ENCODE peak calls at places on chromosomes 2 and 18, in seven cellular contexts. One of them, this sample, is unnamed.

GRCh38 chr2:69798909-69799526 is 30.4 kb upstream of the GMCL1 start:
- DNase-seq in sigmoid colon: no peak
- DNase-seq in heart left ventricle: no peak
- DNase-seq in endodermal cell: peak; percentile 69
- DNase-seq in dorsolateral prefrontal cortex: no peak
- DNase-seq in foreskin keratinocyte: peak; percentile 96
- DNase-seq in brain microvascular endothelial cell: peak; percentile 96
- DNase-seq in this sample: peak; percentile 52

GRCh38 chr2:31945572-31945935 is 65.3 kb downstream of the MEMO1 start:
- DNase-seq in sigmoid colon: no peak
- DNase-seq in heart left ventricle: no peak
- DNase-seq in endodermal cell: no peak
- DNase-seq in dorsolateral prefrontal cortex: no peak
- DNase-seq in foreskin keratinocyte: no peak
- DNase-seq in brain microvascular endothelial cell: peak; percentile 42
- DNase-seq in this sample: no peak

GRCh38 chr2:173191601-173192000 is 116.0 kb downstream of the MAP3K20 start:
- DNase-seq in sigmoid colon: no peak
- DNase-seq in heart left ventricle: no peak
- DNase-seq in endodermal cell: no peak
- DNase-seq in dorsolateral prefrontal cortex: no peak
- DNase-seq in foreskin keratinocyte: peak; percentile 77
- DNase-seq in brain microvascular endothelial cell: peak; percentile 22
- DNase-seq in this sample: no peak

GRCh38 chr2:111235192-111235591 is 114.5 kb downstream of the BCL2L11 start:
- DNase-seq in sigmoid colon: no peak
- DNase-seq in heart left ventricle: no peak
- DNase-seq in endodermal cell: peak; percentile 35
- DNase-seq in dorsolateral prefrontal cortex: no peak
- DNase-seq in foreskin keratinocyte: peak; percentile 6
- DNase-seq in brain microvascular endothelial cell: no peak
- DNase-seq in this sample: no peak

GRCh38 chr2:113179446-113180045 is 5.8 kb downstream of the PSD4 start:
- DNase-seq in sigmoid colon: no peak
- DNase-seq in heart left ventricle: no peak
- DNase-seq in endodermal cell: no peak
- DNase-seq in dorsolateral prefrontal cortex: no peak
- DNase-seq in foreskin keratinocyte: no peak
- DNase-seq in brain microvascular endothelial cell: no peak
- DNase-seq in this sample: no peak

GRCh38 chr2:113230531-113230930 is 48.2 kb downstream of the PAX8 start:
- DNase-seq in sigmoid colon: no peak
- DNase-seq in heart left ventricle: no peak
- DNase-seq in endodermal cell: no peak
- DNase-seq in dorsolateral prefrontal cortex: no peak
- DNase-seq in foreskin keratinocyte: no peak
- DNase-seq in brain microvascular endothelial cell: no peak
- DNase-seq in this sample: no peak

GRCh38 chr2:177433402-177433801 is 40.8 kb downstream of the AGPS start:
- DNase-seq in sigmoid colon: no peak
- DNase-seq in heart left ventricle: no peak
- DNase-seq in endodermal cell: no peak
- DNase-seq in dorsolateral prefrontal cortex: no peak
- DNase-seq in foreskin keratinocyte: no peak
- DNase-seq in brain microvascular endothelial cell: no peak
- DNase-seq in this sample: no peak

GRCh38 chr2:170332676-170333402 is 154.9 kb downstream of the MYO3B start:
- DNase-seq in sigmoid colon: no peak
- DNase-seq in heart left ventricle: no peak
- DNase-seq in endodermal cell: no peak
- DNase-seq in dorsolateral prefrontal cortex: no peak
- DNase-seq in foreskin keratinocyte: no peak
- DNase-seq in brain microvascular endothelial cell: no peak
- DNase-seq in this sample: no peak

GRCh38 chr18:80171190-80171872 is 62.3 kb downstream of the ADNP2 start:
- DNase-seq in sigmoid colon: no peak
- DNase-seq in heart left ventricle: peak; percentile 50
- DNase-seq in endodermal cell: peak; percentile 88
- DNase-seq in dorsolateral prefrontal cortex: peak; percentile 67
- DNase-seq in foreskin keratinocyte: peak; percentile 65
- DNase-seq in brain microvascular endothelial cell: no peak
- DNase-seq in this sample: no peak

GRCh38 chr2:106065268-106065982 is 128.7 kb downstream of the UXS1 start:
- DNase-seq in sigmoid colon: no peak
- DNase-seq in heart left ventricle: peak; percentile 55
- DNase-seq in endodermal cell: peak; percentile 59
- DNase-seq in dorsolateral prefrontal cortex: no peak
- DNase-seq in foreskin keratinocyte: no peak
- DNase-seq in brain microvascular endothelial cell: no peak
- DNase-seq in this sample: no peak

GRCh38 chr2:46984642-46985476 is 69.3 kb upstream of the MCFD2 start:
- DNase-seq in sigmoid colon: peak; percentile 91
- DNase-seq in heart left ventricle: peak; percentile 77
- DNase-seq in endodermal cell: no peak
- DNase-seq in dorsolateral prefrontal cortex: no peak
- DNase-seq in foreskin keratinocyte: peak; percentile 92
- DNase-seq in brain microvascular endothelial cell: peak; percentile 93
- DNase-seq in this sample: peak; percentile 92

GRCh38 chr2:235468978-235469694 is 24.7 kb upstream of the AGAP1 start:
- DNase-seq in sigmoid colon: peak; percentile 69
- DNase-seq in heart left ventricle: no peak
- DNase-seq in endodermal cell: peak; percentile 53
- DNase-seq in dorsolateral prefrontal cortex: peak; percentile 46
- DNase-seq in foreskin keratinocyte: peak; percentile 70
- DNase-seq in brain microvascular endothelial cell: peak; percentile 91
- DNase-seq in this sample: peak; percentile 67

GRCh38 chr2:41896186-41896846 is 151.5 kb upstream of the PKDCC start:
- DNase-seq in sigmoid colon: no peak
- DNase-seq in heart left ventricle: no peak
- DNase-seq in endodermal cell: no peak
- DNase-seq in dorsolateral prefrontal cortex: no peak
- DNase-seq in foreskin keratinocyte: no peak
- DNase-seq in brain microvascular endothelial cell: no peak
- DNase-seq in this sample: no peak

GRCh38 chr2:2507471-2507997 is 176.5 kb upstream of the MYT1L start:
- DNase-seq in sigmoid colon: no peak
- DNase-seq in heart left ventricle: no peak
- DNase-seq in endodermal cell: no peak
- DNase-seq in dorsolateral prefrontal cortex: peak; percentile 30
- DNase-seq in foreskin keratinocyte: no peak
- DNase-seq in brain microvascular endothelial cell: no peak
- DNase-seq in this sample: no peak

GRCh38 chr2:40178971-40179370 is 272.9 kb downstream of the SLC8A1 start:
- DNase-seq in sigmoid colon: no peak
- DNase-seq in heart left ventricle: no peak
- DNase-seq in endodermal cell: no peak
- DNase-seq in dorsolateral prefrontal cortex: no peak
- DNase-seq in foreskin keratinocyte: no peak
- DNase-seq in brain microvascular endothelial cell: no peak
- DNase-seq in this sample: no peak

GRCh38 chr2:206452750-206453149 is 9.4 kb downstream of the ADAM23 start:
- DNase-seq in sigmoid colon: no peak
- DNase-seq in heart left ventricle: peak; percentile 32
- DNase-seq in endodermal cell: no peak
- DNase-seq in dorsolateral prefrontal cortex: no peak
- DNase-seq in foreskin keratinocyte: peak; percentile 48
- DNase-seq in brain microvascular endothelial cell: peak; percentile 45
- DNase-seq in this sample: no peak

GRCh38 chr18:55384551-55385275 is 203.3 kb downstream of the TCF4 start:
- DNase-seq in sigmoid colon: no peak
- DNase-seq in heart left ventricle: no peak
- DNase-seq in endodermal cell: peak; percentile 84
- DNase-seq in dorsolateral prefrontal cortex: peak; percentile 58
- DNase-seq in foreskin keratinocyte: peak; percentile 20
- DNase-seq in brain microvascular endothelial cell: peak; percentile 45
- DNase-seq in this sample: no peak

GRCh38 chr18:49332679-49333078 is 127.8 kb downstream of the DYM start:
- DNase-seq in sigmoid colon: no peak
- DNase-seq in heart left ventricle: no peak
- DNase-seq in endodermal cell: no peak
- DNase-seq in dorsolateral prefrontal cortex: no peak
- DNase-seq in foreskin keratinocyte: no peak
- DNase-seq in brain microvascular endothelial cell: no peak
- DNase-seq in this sample: no peak

GRCh38 chr2:192499476-192499875 is 304.7 kb upstream of the TMEFF2 start:
- DNase-seq in sigmoid colon: no peak
- DNase-seq in heart left ventricle: no peak
- DNase-seq in endodermal cell: no peak
- DNase-seq in dorsolateral prefrontal cortex: no peak
- DNase-seq in foreskin keratinocyte: peak; percentile 32
- DNase-seq in brain microvascular endothelial cell: no peak
- DNase-seq in this sample: no peak

GRCh38 chr2:54899576-54900200 is 150.6 kb downstream of the RTN4 start:
- DNase-seq in sigmoid colon: no peak
- DNase-seq in heart left ventricle: no peak
- DNase-seq in endodermal cell: no peak
- DNase-seq in dorsolateral prefrontal cortex: peak; percentile 51
- DNase-seq in foreskin keratinocyte: peak; percentile 51
- DNase-seq in brain microvascular endothelial cell: peak; percentile 43
- DNase-seq in this sample: no peak

GRCh38 chr2:61432990-61433389 is 37.9 kb downstream of the USP34 start:
- DNase-seq in sigmoid colon: no peak
- DNase-seq in heart left ventricle: no peak
- DNase-seq in endodermal cell: no peak
- DNase-seq in dorsolateral prefrontal cortex: no peak
- DNase-seq in foreskin keratinocyte: no peak
- DNase-seq in brain microvascular endothelial cell: no peak
- DNase-seq in this sample: no peak

GRCh38 chr2:221353191-221353590 is 218.9 kb downstream of the EPHA4 start:
- DNase-seq in sigmoid colon: no peak
- DNase-seq in heart left ventricle: no peak
- DNase-seq in endodermal cell: no peak
- DNase-seq in dorsolateral prefrontal cortex: no peak
- DNase-seq in foreskin keratinocyte: no peak
- DNase-seq in brain microvascular endothelial cell: no peak
- DNase-seq in this sample: no peak
- H3K27me3 ChIP-seq in sigmoid colon: no peaks in the 10 kb centered on the region
- H3K27me3 ChIP-seq in heart left ventricle: no peaks in the 10 kb centered on the region
- H3K27me3 ChIP-seq in endodermal cell: no peaks in the 10 kb centered on the region
- H3K27me3 ChIP-seq in dorsolateral prefrontal cortex: no peaks in the 10 kb centered on the region
- H3K27me3 ChIP-seq in foreskin keratinocyte: no peaks in the 10 kb centered on the region
- H3K27me3 ChIP-seq in brain microvascular endothelial cell: no peaks in the 10 kb centered on the region
- H3K27me3 ChIP-seq in this sample: no peaks in the 10 kb centered on the region

GRCh38 chr2:36530983-36531354 is 67.0 kb downstream of the FEZ2 start:
- DNase-seq in sigmoid colon: no peak
- DNase-seq in heart left ventricle: no peak
- DNase-seq in endodermal cell: no peak
- DNase-seq in dorsolateral prefrontal cortex: no peak
- DNase-seq in foreskin keratinocyte: no peak
- DNase-seq in brain microvascular endothelial cell: peak; percentile 48
- DNase-seq in this sample: no peak
- TF ChIP-seq CTCF in sigmoid colon: no peak
- TF ChIP-seq CTCF in heart left ventricle: no peak
- TF ChIP-seq CTCF in endodermal cell: peak; percentile 61
- TF ChIP-seq CTCF in dorsolateral prefrontal cortex: no peak
- TF ChIP-seq CTCF in foreskin keratinocyte: no peak
- TF ChIP-seq CTCF in brain microvascular endothelial cell: peak; percentile 43
- TF ChIP-seq CTCF in this sample: no peak

DNA sequence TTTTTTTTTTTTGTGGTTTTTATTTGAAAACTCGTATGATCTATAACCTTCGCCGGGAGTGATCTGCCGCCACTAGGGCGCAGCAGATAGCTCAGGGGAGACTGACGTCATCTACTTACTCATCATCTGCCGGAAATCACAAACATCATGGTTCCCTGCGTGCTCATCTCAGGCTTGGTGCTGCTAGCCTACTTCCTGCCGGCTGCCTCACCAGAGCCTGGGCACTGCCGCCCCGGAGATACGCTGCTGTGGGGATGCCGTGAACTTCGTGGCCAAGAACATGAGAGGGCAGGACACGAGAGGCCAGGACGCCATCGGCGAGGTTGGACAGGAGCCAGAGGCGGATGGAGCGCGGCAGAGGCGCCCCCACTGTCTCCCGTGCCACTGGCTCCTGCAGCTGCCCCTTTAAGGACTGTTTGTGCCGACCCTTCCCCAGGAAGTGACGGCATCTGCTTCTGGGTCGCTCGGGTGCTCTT is 68.8 kb downstream of the DOK6 start:
- DNase-seq in sigmoid colon: peak; percentile 52
- DNase-seq in heart left ventricle: no peak
- DNase-seq in endodermal cell: peak; percentile 84
- DNase-seq in dorsolateral prefrontal cortex: no peak
- DNase-seq in foreskin keratinocyte: no peak
- DNase-seq in brain microvascular endothelial cell: no peak
- DNase-seq in this sample: no peak
- H3K27me3 ChIP-seq in sigmoid colon: no peaks in the 10 kb centered on the region
- H3K27me3 ChIP-seq in heart left ventricle: no peaks in the 10 kb centered on the region
- H3K27me3 ChIP-seq in endodermal cell: no peaks in the 10 kb centered on the region
- H3K27me3 ChIP-seq in dorsolateral prefrontal cortex: no peaks in the 10 kb centered on the region
- H3K27me3 ChIP-seq in foreskin keratinocyte: no peaks in the 10 kb centered on the region
- H3K27me3 ChIP-seq in brain microvascular endothelial cell: no peaks in the 10 kb centered on the region
- H3K27me3 ChIP-seq in this sample: no peaks in the 10 kb centered on the region

GRCh38 chr2:64274399-64275173 is 130.4 kb upstream of the PELI1 start:
- DNase-seq in sigmoid colon: no peak
- DNase-seq in heart left ventricle: no peak
- DNase-seq in endodermal cell: peak; percentile 23
- DNase-seq in dorsolateral prefrontal cortex: no peak
- DNase-seq in foreskin keratinocyte: peak; percentile 48
- DNase-seq in brain microvascular endothelial cell: no peak
- DNase-seq in this sample: no peak
- TF ChIP-seq CTCF in sigmoid colon: no peak
- TF ChIP-seq CTCF in heart left ventricle: no peak
- TF ChIP-seq CTCF in endodermal cell: no peak
- TF ChIP-seq CTCF in dorsolateral prefrontal cortex: no peak
- TF ChIP-seq CTCF in foreskin keratinocyte: no peak
- TF ChIP-seq CTCF in brain microvascular endothelial cell: no peak
- TF ChIP-seq CTCF in this sample: no peak

GRCh38 chr18:2848145-2848878 is 1.5 kb downstream of the EMILIN2 start:
- DNase-seq in sigmoid colon: no peak
- DNase-seq in heart left ventricle: no peak
- DNase-seq in endodermal cell: no peak
- DNase-seq in dorsolateral prefrontal cortex: no peak
- DNase-seq in foreskin keratinocyte: no peak
- DNase-seq in brain microvascular endothelial cell: no peak
- DNase-seq in this sample: no peak
- H3K27me3 ChIP-seq in sigmoid colon: peaks cover 14% of the 10 kb centered on the region
- H3K27me3 ChIP-seq in heart left ventricle: peaks cover 5% of the 10 kb centered on the region
- H3K27me3 ChIP-seq in endodermal cell: peaks cover 52% of the 10 kb centered on the region
- H3K27me3 ChIP-seq in dorsolateral prefrontal cortex: peaks cover 14% of the 10 kb centered on the region
- H3K27me3 ChIP-seq in foreskin keratinocyte: peaks cover 76% of the 10 kb centered on the region
- H3K27me3 ChIP-seq in brain microvascular endothelial cell: no peaks in the 10 kb centered on the region
- H3K27me3 ChIP-seq in this sample: peaks cover 27% of the 10 kb centered on the region

DNA sequence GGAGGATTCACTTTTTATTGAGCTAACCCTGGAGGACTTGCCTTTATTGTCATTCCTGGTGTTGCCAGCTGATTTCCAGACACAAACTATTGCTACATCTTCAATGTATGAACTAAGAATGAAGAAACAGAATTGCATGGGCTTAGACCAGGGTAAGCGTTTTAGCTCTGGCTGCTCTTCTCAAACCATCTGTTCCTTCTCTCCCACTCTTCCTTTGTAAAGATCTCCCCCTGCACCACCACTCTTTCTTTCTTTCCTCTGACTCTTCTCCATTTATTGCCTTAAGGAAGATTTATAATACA is 41.8 kb downstream of the NCKAP5 start:
- DNase-seq in sigmoid colon: no peak
- DNase-seq in heart left ventricle: no peak
- DNase-seq in endodermal cell: no peak
- DNase-seq in dorsolateral prefrontal cortex: no peak
- DNase-seq in foreskin keratinocyte: no peak
- DNase-seq in brain microvascular endothelial cell: no peak
- DNase-seq in this sample: no peak
- TF ChIP-seq CTCF in sigmoid colon: no peak
- TF ChIP-seq CTCF in heart left ventricle: no peak
- TF ChIP-seq CTCF in endodermal cell: no peak
- TF ChIP-seq CTCF in dorsolateral prefrontal cortex: no peak
- TF ChIP-seq CTCF in foreskin keratinocyte: no peak
- TF ChIP-seq CTCF in brain microvascular endothelial cell: no peak
- TF ChIP-seq CTCF in this sample: no peak